ENCODE peak calls at places on chromosomes 1 and 21, in nine cellular contexts. W is GM06990, Z is heart left ventricle, S is cardiac fibroblast, I is HAP-1, Q is HepG2, E is IMR-90, Y is dorsolateral prefrontal cortex, O is skeletal muscle cell. N is an unnamed sample.

GRCh38 chr1:11779715-11780379 is 17.9 kb downstream of the C1orf167 start:
- DNase-seq in W (no peak), Z (no peak), S (no peak), I (no peak), Q (no peak), E (no peak), Y (no peak), O (no peak), N (no peak)

GRCh38 chr1:213374369-213374768 is 323.3 kb downstream of the RPS6KC1 start:
- DNase-seq in W (no peak), Z (peak; percentile 28), S (peak; percentile 59), I (peak; percentile 89), Q (peak; percentile 73), E (peak; percentile 32), Y (peak; percentile 50), O (no peak), N (peak; percentile 58)

GRCh38 chr21:43824250-43824882 is 35.0 kb downstream of the RRP1 start:
- DNase-seq in W (no peak), Z (no peak), S (peak; percentile 58), I (no peak), Q (no peak), E (peak; percentile 62), Y (no peak), O (no peak), N (no peak)

GRCh38 chr1:239912471-239912870 is 179.2 kb upstream of the FMN2 start:
- DNase-seq in W (no peak), Z (no peak), S (peak; percentile 3), I (no peak), Q (no peak), E (peak; percentile 19), Y (no peak), O (peak; percentile 28), N (no peak)

GRCh38 chr1:77031101-77031662 is 163.9 kb downstream of the ST6GALNAC5 start:
- DNase-seq in W (no peak), Z (no peak), S (peak; percentile 68), I (no peak), Q (no peak), E (peak; percentile 73), Y (no peak), O (peak; percentile 36), N (peak; percentile 1)

GRCh38 chr21:42385619-42386018 is 10.2 kb downstream of the TMPRSS3 start:
- DNase-seq in W (no peak), Z (no peak), S (no peak), I (no peak), Q (peak; percentile 62), E (no peak), Y (no peak), O (no peak), N (no peak)

GRCh38 chr1:118201524-118201923 is 16.5 kb upstream of the SPAG17 start:
- DNase-seq in W (peak; percentile 5), Z (no peak), S (no peak), I (no peak), Q (no peak), E (no peak), Y (no peak), O (no peak), N (no peak)

GRCh38 chr1:92907949-92908684 is 53.1 kb downstream of the DIPK1A start:
- DNase-seq in W (no peak), Z (no peak), S (peak; percentile 43), I (no peak), Q (no peak), E (peak; percentile 51), Y (no peak), O (peak; percentile 7), N (no peak)

GRCh38 chr1:212225416-212225815 is 59.8 kb upstream of the PPP2R5A start:
- DNase-seq in W (no peak), Z (no peak), S (no peak), I (no peak), Q (no peak), E (no peak), Y (no peak), O (no peak), N (no peak)

DNA sequence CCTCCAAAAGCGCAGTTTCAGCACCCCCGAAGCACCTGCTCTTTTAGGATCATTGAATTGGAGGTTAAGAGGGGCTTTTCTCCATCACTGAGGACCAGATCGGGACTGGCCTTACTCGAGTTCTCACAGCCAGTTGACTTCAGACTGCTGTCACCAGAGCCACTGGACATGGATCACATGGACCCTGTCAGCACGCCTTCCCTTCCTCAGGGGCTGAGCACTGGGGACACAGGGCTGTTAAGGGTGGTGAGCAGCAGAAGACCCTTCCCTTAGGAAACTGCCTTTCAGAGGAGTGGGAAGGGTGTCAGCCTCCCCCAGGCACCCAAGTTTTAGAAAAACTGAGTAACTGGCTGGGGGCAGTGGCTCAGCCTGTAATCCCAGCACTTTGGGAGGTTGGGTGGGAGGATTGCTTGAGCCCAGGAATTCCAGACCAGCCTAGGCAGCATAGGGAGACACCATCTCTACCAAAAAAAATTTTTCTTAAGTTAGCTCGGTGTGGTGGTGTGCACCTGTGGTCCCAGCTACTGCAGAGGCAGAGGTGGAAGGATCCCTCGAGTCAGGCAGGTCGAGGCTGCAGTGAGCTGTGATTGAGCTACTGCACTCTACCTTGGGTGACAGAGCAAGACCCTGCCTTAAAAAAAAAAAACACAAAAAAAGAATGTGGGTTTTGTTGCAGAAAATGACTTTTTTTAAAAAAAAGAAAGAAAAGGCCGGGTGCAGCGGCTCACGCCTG is 591 bp upstream of the FGR start:
- DNase-seq in W (no peak), Z (no peak), S (no peak), I (no peak), Q (no peak), E (no peak), Y (no peak), O (no peak), N (no peak)
- H3K4me3 ChIP-seq in W (no peak overlapping the region), Z (no peak overlapping the region), S (no peak overlapping the region), I (no peak overlapping the region), Q (no peak overlapping the region), E (no peak overlapping the region), Y (peak overlapping the region; percentile 51), O (no peak overlapping the region), N (no peak overlapping the region)

GRCh38 chr1:13797397-13797796 is 97.4 kb downstream of the PRDM2 start:
- DNase-seq in W (no peak), Z (no peak), S (no peak), I (no peak), Q (no peak), E (no peak), Y (no peak), O (no peak), N (no peak)
- H3K4me3 ChIP-seq in W (no peak overlapping the region), Z (no peak overlapping the region), S (no peak overlapping the region), I (no peak overlapping the region), Q (no peak overlapping the region), E (no peak overlapping the region), Y (no peak overlapping the region), O (no peak overlapping the region), N (no peak overlapping the region)

DNA sequence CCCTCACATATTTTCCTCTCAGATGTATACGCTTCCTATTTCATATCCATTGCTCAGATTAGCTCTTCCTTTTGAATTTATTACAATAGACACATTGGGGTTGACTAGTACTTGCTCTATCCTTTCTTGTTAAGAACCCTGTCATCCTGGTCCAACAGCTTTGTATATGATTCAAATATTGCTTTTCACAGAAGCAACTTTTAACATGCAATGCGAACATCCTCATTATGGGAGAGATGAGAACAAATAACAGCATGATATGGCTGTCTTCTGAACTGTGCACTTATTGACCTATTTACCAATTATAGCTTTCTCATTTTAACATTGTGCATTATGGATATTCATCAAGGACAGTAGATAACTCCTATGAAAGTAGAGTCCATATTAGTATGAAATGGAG is 510.8 kb downstream of the PTPRC start:
- DNase-seq in W (no peak), Z (no peak), S (no peak), I (no peak), Q (no peak), E (no peak), Y (no peak), O (no peak), N (no peak)
- H3K4me3 ChIP-seq in W (no peak overlapping the region), Z (no peak overlapping the region), S (no peak overlapping the region), I (no peak overlapping the region), Q (no peak overlapping the region), E (no peak overlapping the region), Y (no peak overlapping the region), O (no peak overlapping the region), N (no peak overlapping the region)

GRCh38 chr1:109206324-109206723 is 7.4 kb upstream of the SARS1 start:
- DNase-seq in W (no peak), Z (no peak), S (peak; percentile 28), I (no peak), Q (no peak), E (peak; percentile 52), Y (no peak), O (no peak), N (no peak)

GRCh38 chr1:109207472-109208103 is 6.1 kb upstream of the SARS1 start:
- DNase-seq in W (no peak), Z (no peak), S (no peak), I (no peak), Q (no peak), E (no peak), Y (no peak), O (no peak), N (no peak)

GRCh38 chr1:109208431-109208830 is 5.3 kb upstream of the SARS1 start:
- DNase-seq in W (no peak), Z (no peak), S (peak; percentile 74), I (no peak), Q (no peak), E (no peak), Y (no peak), O (no peak), N (no peak)

GRCh38 chr1:109210058-109210457 is 3.7 kb upstream of the SARS1 start:
- DNase-seq in W (no peak), Z (no peak), S (no peak), I (no peak), Q (no peak), E (no peak), Y (no peak), O (no peak), N (no peak)

DNA sequence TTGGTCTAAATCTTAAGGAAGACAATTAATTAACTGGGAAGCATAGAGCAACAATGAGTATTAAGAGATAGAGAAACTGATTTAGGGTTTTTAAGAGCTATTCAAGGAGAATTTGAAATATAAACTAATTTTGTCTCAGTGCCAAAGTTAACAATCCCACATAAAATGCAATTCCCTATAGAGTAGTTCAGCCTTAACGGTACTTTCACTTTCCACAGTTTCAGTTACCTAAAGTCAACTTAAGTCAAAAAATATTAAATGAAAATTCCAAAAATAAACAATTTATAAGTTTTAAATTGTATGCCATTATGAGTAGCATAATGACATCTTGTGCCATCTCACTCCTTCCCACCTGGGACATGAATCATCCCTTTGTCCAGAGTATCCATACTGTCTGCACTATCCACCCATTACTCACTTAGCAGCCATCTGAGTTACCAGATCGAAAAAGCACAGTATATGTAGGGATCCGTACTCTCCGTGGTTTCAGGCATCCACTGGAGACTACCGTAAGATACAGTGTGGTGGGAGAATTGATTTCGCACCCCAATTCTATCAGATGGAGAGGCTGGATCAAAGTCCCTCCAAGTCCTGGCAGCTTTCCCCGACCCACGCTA is 4.8 kb upstream of the SARS1 start:
- DNase-seq in W (no peak), Z (no peak), S (peak; percentile 65), I (no peak), Q (no peak), E (peak; percentile 53), Y (no peak), O (no peak), N (peak; percentile 35)
- H3K4me3 ChIP-seq in W (no peak overlapping the region), Z (peak overlapping the region; percentile 48), S (peak overlapping the region; percentile 16), I (no peak overlapping the region), Q (no peak overlapping the region), E (no peak overlapping the region), Y (no peak overlapping the region), O (no peak overlapping the region), N (peak overlapping the region; percentile 34)

DNA sequence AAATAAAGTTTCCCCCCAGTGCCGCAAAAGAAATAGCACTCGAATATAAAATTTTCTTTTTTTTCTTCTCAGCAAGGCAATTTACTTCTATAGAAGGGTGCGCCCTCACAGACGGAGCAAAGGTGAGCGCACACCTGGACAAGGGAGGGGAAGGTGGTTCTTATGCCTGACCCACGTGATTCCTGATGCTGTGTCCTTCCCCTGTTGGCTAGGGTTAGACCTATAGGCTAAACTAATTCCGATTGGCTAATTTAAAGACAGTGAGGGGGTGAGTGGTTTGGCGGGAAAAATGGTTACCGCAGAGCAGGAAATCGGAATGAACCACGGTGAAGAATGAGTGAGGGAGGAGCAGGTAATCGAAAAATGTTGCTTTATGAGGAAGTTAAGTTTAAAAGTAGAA is 607 bp upstream of the FAAH start:
- DNase-seq in W (no peak), Z (no peak), S (no peak), I (no peak), Q (no peak), E (no peak), Y (no peak), O (no peak), N (no peak)
- H3K4me3 ChIP-seq in W (no peak overlapping the region), Z (no peak overlapping the region), S (no peak overlapping the region), I (no peak overlapping the region), Q (no peak overlapping the region), E (no peak overlapping the region), Y (peak overlapping the region; percentile 77), O (no peak overlapping the region), N (no peak overlapping the region)

N was measured in small intestine.